ENCODE peak calls at places on chromosomes 11 and 22, in nine cellular contexts. Z, T, J, X, K, S, M, D and Q are unnamed samples.
A peak's percentile ranks its signal among the peaks of the same experiment; 100 is the strongest.

GRCh38 chr11:120590472-120590871 is 78.9 kb downstream of the GRIK4 start:
- DNase-seq in Z (no peak), T (no peak), J (no peak), X (no peak), K (no peak), S (peak; percentile 31), M (no peak), D (no peak), Q (no peak)

GRCh38 chr11:130179396-130180306 is 20.1 kb downstream of the ST14 start:
- DNase-seq in Z (no peak), T (no peak), J (no peak), X (no peak), K (no peak), S (no peak), M (no peak), D (no peak), Q (peak; percentile 46)

GRCh38 chr11:46906596-46906995 is 11.8 kb downstream of the LRP4 start:
- DNase-seq in Z (no peak), T (no peak), J (no peak), X (no peak), K (no peak), S (no peak), M (no peak), D (no peak), Q (no peak)

GRCh38 chr22:31346733-31347250 is 646 bp upstream of the PATZ1 start:
- DNase-seq in Z (peak; percentile 24), T (peak; percentile 68), J (peak; percentile 38), X (no peak), K (peak; percentile 8), S (peak; percentile 61), M (peak; percentile 27), D (peak; percentile 65), Q (peak; percentile 69)

GRCh38 chr11:46555269-46556054 is 38.4 kb downstream of the AMBRA1 start:
- DNase-seq in Z (peak; percentile 3), T (no peak), J (no peak), X (no peak), K (no peak), S (peak; percentile 12), M (no peak), D (no peak), Q (no peak)

GRCh38 chr22:31332886-31333285 is 13.3 kb downstream of the PATZ1 start:
- DNase-seq in Z (no peak), T (no peak), J (no peak), X (no peak), K (no peak), S (no peak), M (no peak), D (no peak), Q (no peak)

GRCh38 chr11:122671270-122671906 is 15.9 kb downstream of the UBASH3B start:
- DNase-seq in Z (no peak), T (no peak), J (no peak), X (no peak), K (no peak), S (peak; percentile 72), M (no peak), D (no peak), Q (no peak)

GRCh38 chr11:1546536-1547466 is 25.3 kb downstream of the DUSP8 start:
- DNase-seq in Z (peak; percentile 55), T (peak; percentile 58), J (no peak), X (peak; percentile 40), K (peak; percentile 44), S (peak; percentile 29), M (no peak), D (peak; percentile 63), Q (peak; percentile 71)

GRCh38 chr11:93051181-93051580 is 81.7 kb downstream of the MTNR1B start:
- DNase-seq in Z (no peak), T (no peak), J (no peak), X (no peak), K (no peak), S (peak; percentile 76), M (no peak), D (no peak), Q (no peak)

GRCh38 chr11:116731821-116732739 is 40.7 kb downstream of the BUD13 start:
- DNase-seq in Z (no peak), T (no peak), J (no peak), X (no peak), K (no peak), S (no peak), M (no peak), D (no peak), Q (no peak)

GRCh38 chr22:17477401-17477833 is 85.9 kb upstream of the SLC25A18 start:
- DNase-seq in Z (no peak), T (no peak), J (no peak), X (no peak), K (no peak), S (peak; percentile 82), M (peak; percentile 39), D (no peak), Q (no peak)

GRCh38 chr11:26227311-26227710 is 104.6 kb upstream of the ANO3 start:
- DNase-seq in Z (no peak), T (peak; percentile 38), J (no peak), X (peak; percentile 5), K (no peak), S (peak; percentile 96), M (peak; percentile 53), D (no peak), Q (peak; percentile 19)

GRCh38 chr11:13301522-13301921 is 23.9 kb downstream of the BMAL1 start:
- DNase-seq in Z (no peak), T (no peak), J (no peak), X (no peak), K (no peak), S (no peak), M (no peak), D (no peak), Q (no peak)

GRCh38 chr22:38718414-38718813 is 12.7 kb downstream of the GTPBP1 start:
- DNase-seq in Z (no peak), T (peak; percentile 88), J (no peak), X (peak; percentile 83), K (no peak), S (peak; percentile 78), M (peak; percentile 41), D (no peak), Q (peak; percentile 70)

GRCh38 chr11:94518300-94518699 is 6.0 kb downstream of the C11orf97 start:
- DNase-seq in Z (no peak), T (no peak), J (no peak), X (no peak), K (no peak), S (no peak), M (no peak), D (no peak), Q (no peak)

GRCh38 chr11:73752903-73753302 is 8.0 kb downstream of the RAB6A start:
- DNase-seq in Z (no peak), T (no peak), J (no peak), X (no peak), K (no peak), S (no peak), M (no peak), D (no peak), Q (no peak)

GRCh38 chr11:125110996-125111340 is 458 bp downstream of the TMEM218 start:
- DNase-seq in Z (no peak), T (peak; percentile 8), J (no peak), X (no peak), K (no peak), S (no peak), M (no peak), D (no peak), Q (peak; percentile 53)

GRCh38 chr22:26234267-26234666 is 65.0 kb downstream of the SEZ6L start:
- DNase-seq in Z (no peak), T (no peak), J (no peak), X (no peak), K (no peak), S (no peak), M (no peak), D (no peak), Q (no peak)

GRCh38 chr11:17280494-17281127 is 4.1 kb downstream of the NUCB2 start:
- DNase-seq in Z (no peak), T (no peak), J (no peak), X (no peak), K (no peak), S (peak; percentile 56), M (no peak), D (no peak), Q (no peak)

GRCh38 chr11:129766858-129767604 is 48.6 kb upstream of the TMEM45B start:
- DNase-seq in Z (peak; percentile 39), T (peak; percentile 15), J (no peak), X (peak; percentile 26), K (peak; percentile 21), S (peak; percentile 21), M (peak; percentile 9), D (peak; percentile 26), Q (peak; percentile 46)

GRCh38 chr22:20437253-20438065 is at the start of gene SCARF2:
- DNase-seq in Z (no peak), T (peak; percentile 23), J (no peak), X (no peak), K (no peak), S (peak; percentile 57), M (no peak), D (peak; percentile 56), Q (no peak)

GRCh38 chr11:70021586-70021985 is 56.5 kb upstream of the ANO1 start:
- DNase-seq in Z (no peak), T (no peak), J (no peak), X (no peak), K (no peak), S (no peak), M (no peak), D (no peak), Q (no peak)

GRCh38 chr11:46826310-46827044 is 19.6 kb downstream of the CKAP5 start:
- DNase-seq in Z (peak; percentile 60), T (peak; percentile 80), J (peak; percentile 65), X (peak; percentile 70), K (peak; percentile 61), S (peak; percentile 75), M (peak; percentile 34), D (peak; percentile 72), Q (peak; percentile 83)

GRCh38 chr11:72229336-72229924 is 4.9 kb downstream of the INPPL1 start:
- DNase-seq in Z (no peak), T (no peak), J (no peak), X (no peak), K (no peak), S (no peak), M (no peak), D (no peak), Q (no peak)

GRCh38 chr11:72598901-72599300 is 75.3 kb downstream of the PDE2A start:
- DNase-seq in Z (no peak), T (peak; percentile 44), J (no peak), X (peak; percentile 54), K (no peak), S (peak; percentile 30), M (peak; percentile 22), D (peak; percentile 37), Q (peak; percentile 30)

GRCh38 chr11:76604081-76604601 is 66.4 kb downstream of the LRRC32 start:
- DNase-seq in Z (no peak), T (no peak), J (no peak), X (no peak), K (no peak), S (no peak), M (no peak), D (no peak), Q (no peak)

GRCh38 chr11:128766687-128767086 is 72.8 kb downstream of the FLI1 start:
- DNase-seq in Z (no peak), T (no peak), J (no peak), X (no peak), K (no peak), S (no peak), M (no peak), D (no peak), Q (no peak)

GRCh38 chr22:19615867-19616581 is 91.8 kb upstream of the CLDN5 start:
- DNase-seq in Z (no peak), T (no peak), J (no peak), X (no peak), K (no peak), S (no peak), M (no peak), D (no peak), Q (no peak)

GRCh38 chr11:109612481-109612880 is 190.5 kb downstream of the C11orf87 start:
- DNase-seq in Z (no peak), T (no peak), J (no peak), X (no peak), K (no peak), S (no peak), M (no peak), D (no peak), Q (no peak)

GRCh38 chr22:23108324-23109078 is 33.3 kb downstream of the RSPH14 start:
- DNase-seq in Z (no peak), T (no peak), J (no peak), X (no peak), K (no peak), S (no peak), M (no peak), D (no peak), Q (no peak)

GRCh38 chr22:36928181-36928580 is 14.8 kb downstream of the CSF2RB start:
- DNase-seq in Z (no peak), T (no peak), J (no peak), X (no peak), K (no peak), S (no peak), M (no peak), D (no peak), Q (no peak)